ENCODE peak calls at places on chromosome 14, in four cellular contexts. O is tibial artery; V is CD8-positive, alpha-beta T cell; G is lung. N is an unnamed sample.

GRCh38 chr14:70812124-70812818 is 3.0 kb upstream of the MAP3K9 start:
- DNase-seq in O (no peak), V (no peak), G (peak), N (no peak)

GRCh38 chr14:92473947-92474535 is 39.5 kb upstream of the RIN3 start:
- DNase-seq in O (no peak), V (no peak), G (no peak), N (no peak)

GRCh38 chr14:56378474-56378873 is 201.1 kb upstream of the TMEM260 start:
- DNase-seq in O (peak), V (no peak), G (no peak), N (peak)

GRCh38 chr14:55583942-55584468 is 4.0 kb downstream of the KTN1 start:
- DNase-seq in O (no peak), V (no peak), G (no peak), N (no peak)

GRCh38 chr14:51398898-51399297 is 158.9 kb downstream of the TMX1 start:
- DNase-seq in O (no peak), V (no peak), G (no peak), N (no peak)

GRCh38 chr14:103905861-103906456 is 22.3 kb upstream of the TDRD9 start:
- DNase-seq in O (no peak), V (no peak), G (no peak), N (no peak)

GRCh38 chr14:97580923-97581495 is 783.8 kb downstream of the VRK1 start:
- DNase-seq in O (no peak), V (no peak), G (no peak), N (no peak)

GRCh38 chr14:70931008-70931407 is 23.7 kb downstream of the PCNX1 start:
- DNase-seq in O (no peak), V (no peak), G (no peak), N (no peak)

GRCh38 chr14:102927346-102927877 is 4.9 kb downstream of the AMN start:
- DNase-seq in O (no peak), V (no peak), G (peak), N (no peak)

GRCh38 chr14:30790827-30791226 is 83.5 kb upstream of the COCH start:
- DNase-seq in O (no peak), V (no peak), G (no peak), N (no peak)

GRCh38 chr14:30791522-30792351 is 82.6 kb upstream of the COCH start:
- DNase-seq in O (no peak), V (no peak), G (no peak), N (no peak)

GRCh38 chr14:30786701-30787100 is 87.7 kb upstream of the COCH start:
- DNase-seq in O (no peak), V (no peak), G (no peak), N (no peak)
- TF ChIP-seq CTCF in O (no peak), V (no peak), G (no peak), N (no peak)

DNA sequence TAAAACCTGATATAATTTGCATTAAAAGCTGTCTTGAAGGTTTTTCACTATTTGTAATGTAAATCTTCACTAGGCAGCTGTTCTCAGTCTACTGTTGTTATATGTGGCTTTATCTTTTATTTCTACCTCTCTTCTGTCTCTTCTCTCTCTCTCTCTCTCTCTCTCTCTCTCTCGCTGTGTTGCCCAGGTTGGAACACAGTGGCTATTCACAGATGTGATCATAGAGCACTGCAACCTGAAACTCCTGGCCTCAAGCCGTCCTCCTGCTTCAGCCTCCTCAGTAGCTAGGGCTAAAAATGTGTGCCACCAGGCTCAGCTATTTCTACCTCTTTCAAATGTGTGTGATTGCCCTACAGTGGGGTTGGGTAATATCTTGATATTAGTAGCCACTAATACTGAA is 21.1 kb downstream of the FUT8 start:
- DNase-seq in O (no peak), V (no peak), G (no peak), N (no peak)
- TF ChIP-seq CTCF in O (no peak), V (no peak), G (no peak), N (no peak)

GRCh38 chr14:88562532-88562830 is 356 bp upstream of the ZC3H14 start:
- DNase-seq in O (no peak), V (no peak), G (no peak), N (no peak)

GRCh38 chr14:88563845-88564244 is 1.0 kb downstream of the ZC3H14 start:
- DNase-seq in O (no peak), V (no peak), G (no peak), N (no peak)

GRCh38 chr14:88556581-88556980 is 1.8 kb upstream of the PTPN21 start:
- DNase-seq in O (no peak), V (no peak), G (no peak), N (no peak)

GRCh38 chr14:88562831-88563686 is at the start of gene ZC3H14:
- DNase-seq in O (peak), V (peak), G (peak), N (peak)

GRCh38 chr14:88559852-88560251 is 3.0 kb upstream of the ZC3H14 start:
- DNase-seq in O (no peak), V (no peak), G (no peak), N (no peak)
- TF ChIP-seq CTCF in O (peak), V (no peak), G (no peak), N (peak)

DNA sequence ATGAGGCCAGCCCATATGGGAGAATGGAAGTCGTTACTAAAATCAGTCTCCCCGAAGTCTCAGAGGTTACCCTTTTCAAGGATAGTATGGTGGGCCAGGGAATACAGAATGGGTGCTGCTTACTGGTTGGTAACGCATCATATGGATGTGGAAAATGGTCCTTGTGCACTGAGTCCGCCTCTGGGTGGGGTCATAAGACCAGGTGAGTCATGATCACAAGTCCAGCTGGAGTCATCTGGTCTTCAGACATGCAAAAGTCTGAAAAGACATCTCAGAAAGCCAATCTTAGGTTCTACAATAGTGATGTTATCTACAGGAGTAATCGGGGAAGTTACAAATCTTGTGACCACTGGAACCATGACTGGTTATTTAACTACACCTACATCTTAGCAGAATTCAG is 71.9 kb upstream of the TCL1B start:
- DNase-seq in O (no peak), V (no peak), G (no peak), N (no peak)
- TF ChIP-seq CTCF in O (no peak), V (no peak), G (no peak), N (no peak)